ENCODE peak calls at places on chromosomes 16 and 17, in four cellular contexts. R, Q, K and J are unnamed samples.

GRCh38 chr17:41523787-41524186 is 4.3 kb downstream of the KRT19 start:
- DNase-seq in K (no peak), R (no peak), Q (no peak), J (no peak)

GRCh38 chr16:85718682-85719081 is 29.9 kb upstream of the GINS2 start:
- DNase-seq in K (no peak), R (no peak), Q (peak; percentile 68), J (no peak)

GRCh38 chr16:23500212-23500865 is 10.0 kb downstream of the GGA2 start:
- DNase-seq in Q (no peak), K (no peak), R (no peak), J (no peak)

GRCh38 chr16:11398851-11399250 is 53.6 kb downstream of the RMI2 start:
- DNase-seq in K (no peak), Q (no peak), R (no peak), J (no peak)

GRCh38 chr17:80615311-80615710 is 70.7 kb downstream of the RPTOR start:
- DNase-seq in R (no peak), Q (no peak), K (no peak), J (no peak)

GRCh38 chr17:73591278-73592078 is 52.8 kb downstream of the SDK2 start:
- DNase-seq in Q (no peak), K (no peak), R (no peak), J (no peak)

GRCh38 chr16:3065069-3065741 is at the start of gene IL32:
- DNase-seq in Q (peak; percentile 36), R (no peak), K (peak; percentile 91), J (peak; percentile 56)

GRCh38 chr16:1764971-1765370 is 6.4 kb downstream of the NME3 start:
- DNase-seq in Q (no peak), K (no peak), R (no peak), J (no peak)

GRCh38 chr16:74832228-74832627 is 57.6 kb upstream of the FA2H start:
- DNase-seq in Q (no peak), K (no peak), R (no peak), J (no peak)

GRCh38 chr17:74850310-74850709 is 9.4 kb downstream of the GRIN2C start:
- DNase-seq in Q (no peak), K (no peak), R (no peak), J (no peak)

GRCh38 chr17:41678907-41679739 is 9.6 kb upstream of the EIF1 start:
- DNase-seq in K (peak; percentile 60), R (no peak), Q (no peak), J (no peak)

GRCh38 chr17:62652251-62653001 is 25.0 kb downstream of the MRC2 start:
- DNase-seq in K (peak; percentile 69), Q (peak; percentile 62), R (no peak), J (no peak)

GRCh38 chr16:68232335-68232734 is 3.6 kb downstream of the ESRP2 start:
- DNase-seq in K (no peak), Q (no peak), R (no peak), J (no peak)

GRCh38 chr17:47719411-47720152 is 13.5 kb upstream of the TBX21 start:
- DNase-seq in K (no peak), Q (no peak), R (no peak), J (no peak)

GRCh38 chr16:84788968-84789371 is 30.8 kb upstream of the CRISPLD2 start:
- DNase-seq in R (no peak), K (no peak), Q (no peak), J (no peak)

GRCh38 chr16:28923652-28924398 is 1.2 kb downstream of the RABEP2 start:
- DNase-seq in R (no peak), Q (peak; percentile 8), K (no peak), J (no peak)